ENCODE peak calls at places on chromosomes 1 and 21, in eight cellular contexts. K is spleen, N is HCT116, A is esophagus muscularis mucosa, V is NB4, Z is body of pancreas, F is suprapubic skin, Y is tibial nerve. L is an unnamed sample.

GRCh38 chr1:7454052-7454815 is 316.9 kb upstream of the VAMP3 start:
- DNase-seq in K (no peak), N (no peak), Z (no peak), F (no peak), V (peak), A (no peak), Y (no peak), L (no peak)

GRCh38 chr1:207025144-207025880 is 7.2 kb downstream of the C1orf116 start:
- DNase-seq in A (peak), Y (no peak), N (no peak), Z (peak), K (no peak), F (no peak), V (peak), L (no peak)

GRCh38 chr1:1232224-1232800 is at the start of gene B3GALT6:
- DNase-seq in V (no peak), A (no peak), Z (no peak), N (no peak), F (no peak), K (no peak), Y (no peak), L (no peak)

GRCh38 chr1:88593358-88593757 is 90.7 kb upstream of the PKN2 start:
- DNase-seq in K (no peak), F (no peak), Y (no peak), Z (no peak), N (no peak), A (no peak), V (no peak), L (no peak)

GRCh38 chr1:246373828-246374569 is 133.1 kb downstream of the SMYD3 start:
- DNase-seq in A (no peak), F (no peak), V (no peak), Z (no peak), Y (no peak), N (no peak), K (no peak), L (no peak)

GRCh38 chr1:13536612-13537011 is 22.8 kb upstream of the LRRC38 start:
- DNase-seq in Y (no peak), N (no peak), F (no peak), V (no peak), A (no peak), K (no peak), Z (no peak), L (no peak)

GRCh38 chr1:157411769-157412168 is 140.5 kb downstream of the FCRL5 start:
- DNase-seq in N (no peak), A (no peak), Z (no peak), F (no peak), Y (no peak), K (no peak), V (no peak), L (no peak)

GRCh38 chr1:18602533-18603211 is 28.0 kb upstream of the PAX7 start:
- DNase-seq in A (no peak), F (no peak), K (no peak), V (no peak), Z (no peak), Y (no peak), N (no peak), L (no peak)

GRCh38 chr1:23904748-23905357 is 8.3 kb downstream of the CNR2 start:
- DNase-seq in A (no peak), N (no peak), F (no peak), Y (no peak), Z (no peak), K (no peak), V (peak), L (no peak)

GRCh38 chr1:246004281-246004680 is 502.8 kb downstream of the SMYD3 start:
- DNase-seq in K (no peak), Z (no peak), A (no peak), Y (no peak), F (no peak), V (no peak), N (no peak), L (no peak)

GRCh38 chr1:55374801-55375616 is 159.8 kb upstream of the USP24 start:
- DNase-seq in Y (peak), V (no peak), F (no peak), K (no peak), A (peak), N (no peak), Z (no peak), L (no peak)

GRCh38 chr1:184222561-184223157 is 164.2 kb upstream of the C1orf21 start:
- DNase-seq in K (no peak), V (peak), Z (peak), A (no peak), N (peak), Y (no peak), F (no peak), L (peak)

GRCh38 chr1:111570781-111571181 is 48.8 kb upstream of the RAP1A start:
- DNase-seq in V (peak), K (no peak), N (peak), Y (no peak), A (peak), F (no peak), Z (peak), L (no peak)

GRCh38 chr1:161932668-161933067 is 91.0 kb downstream of the OLFML2B start:
- DNase-seq in F (no peak), Y (no peak), V (no peak), K (no peak), A (no peak), N (no peak), Z (peak), L (no peak)

GRCh38 chr1:43421976-43422750 is 31.6 kb downstream of the HYI start:
- DNase-seq in K (no peak), A (no peak), N (no peak), V (no peak), F (no peak), Z (no peak), Y (no peak), L (no peak)

GRCh38 chr1:182786223-182787001 is 3.2 kb upstream of the NPL start:
- DNase-seq in N (peak), V (peak), K (no peak), F (no peak), Z (peak), A (no peak), Y (no peak), L (no peak)

GRCh38 chr1:204576422-204576821 is 60.2 kb downstream of the MDM4 start:
- DNase-seq in V (no peak), N (no peak), Z (no peak), A (no peak), Y (no peak), F (no peak), K (no peak), L (no peak)

GRCh38 chr1:10796029-10796944 is at the start of gene CASZ1:
- DNase-seq in N (peak), Y (peak), Z (peak), A (no peak), V (peak), K (no peak), F (no peak), L (no peak)

GRCh38 chr1:65882091-65882490 is 89.4 kb downstream of the PDE4B start:
- DNase-seq in K (no peak), F (no peak), Y (no peak), Z (no peak), N (no peak), A (no peak), V (no peak), L (no peak)

GRCh38 chr1:203048086-203048485 is 21.8 kb downstream of the PPFIA4 start:
- DNase-seq in K (no peak), Y (no peak), V (no peak), N (no peak), F (no peak), Z (no peak), A (no peak), L (no peak)

GRCh38 chr21:36989699-36990507 is 16.6 kb upstream of the RIPPLY3 start:
- DNase-seq in Y (peak), A (peak), N (peak), V (peak), F (peak), Z (peak), K (peak), L (no peak)

GRCh38 chr1:26278835-26279597 is 870 bp upstream of the SH3BGRL3 start:
- DNase-seq in K (no peak), V (peak), F (peak), N (no peak), Z (peak), Y (no peak), A (no peak), L (peak)

GRCh38 chr1:18673976-18674375 is 43.3 kb downstream of the PAX7 start:
- DNase-seq in Z (no peak), K (no peak), A (no peak), V (peak), F (no peak), N (no peak), Y (no peak), L (no peak)

GRCh38 chr1:234551032-234551378 is 59.0 kb downstream of the IRF2BP2 start:
- DNase-seq in A (no peak), N (no peak), Y (no peak), K (no peak), Z (no peak), V (no peak), F (no peak), L (peak)

GRCh38 chr1:155126494-155127104 is 1.1 kb upstream of the EFNA1 start:
- DNase-seq in Z (peak), A (no peak), K (no peak), F (peak), V (no peak), Y (no peak), N (no peak), L (no peak)

GRCh38 chr1:212699104-212699838 is 369 bp downstream of the BATF3 start:
- DNase-seq in N (peak), F (no peak), Z (peak), Y (no peak), K (peak), V (peak), A (no peak), L (no peak)

GRCh38 chr1:219144659-219145313 is 28.9 kb upstream of the LYPLAL1 start:
- DNase-seq in Y (no peak), V (peak), F (no peak), N (no peak), K (no peak), Z (no peak), A (no peak), L (no peak)

GRCh38 chr1:219416598-219417238 is 196.2 kb downstream of the ZC3H11B start:
- DNase-seq in N (peak), K (no peak), F (no peak), Y (peak), Z (peak), A (no peak), V (peak), L (no peak)

GRCh38 chr1:119713538-119714456 is 2.1 kb downstream of the PHGDH start:
- DNase-seq in Z (no peak), V (peak), N (no peak), F (no peak), Y (no peak), A (peak), K (no peak), L (peak)

GRCh38 chr1:7975212-7975865 is 13.8 kb downstream of the PARK7 start:
- DNase-seq in A (no peak), N (peak), Z (peak), V (peak), F (peak), Y (peak), K (no peak), L (no peak)

GRCh38 chr1:36576118-36576517 is 93.4 kb upstream of the CSF3R start:
- DNase-seq in Z (peak), K (peak), Y (no peak), V (peak), F (no peak), A (no peak), N (peak), L (no peak)

GRCh38 chr1:162847839-162848453 is 13.0 kb downstream of the CCDC190 start:
- DNase-seq in A (no peak), K (peak), F (peak), V (peak), N (peak), Z (peak), Y (peak), L (no peak)

GRCh38 chr1:200867018-200867811 is 5.6 kb upstream of the GPR25 start:
- DNase-seq in V (no peak), Y (no peak), Z (no peak), N (no peak), F (no peak), A (no peak), K (no peak), L (no peak)

GRCh38 chr1:185459141-185459540 is 142.1 kb upstream of the IVNS1ABP start:
- DNase-seq in Y (no peak), K (no peak), V (no peak), Z (no peak), F (no peak), A (no peak), N (no peak), L (no peak)

GRCh38 chr1:88488277-88488676 is 195.8 kb upstream of the PKN2 start:
- DNase-seq in F (no peak), Y (no peak), A (no peak), N (no peak), V (no peak), Z (no peak), K (no peak), L (no peak)

GRCh38 chr1:9238134-9238533 is 3.6 kb downstream of the H6PD start:
- DNase-seq in K (no peak), N (no peak), Y (no peak), V (peak), A (no peak), Z (peak), F (no peak), L (no peak)

GRCh38 chr1:9239622-9240401 is 5.2 kb downstream of the H6PD start:
- DNase-seq in F (no peak), A (peak), Y (no peak), K (peak), V (peak), N (no peak), Z (peak), L (peak)

GRCh38 chr1:9240914-9241820 is 6.6 kb downstream of the H6PD start:
- DNase-seq in F (no peak), Y (no peak), V (no peak), N (no peak), K (no peak), Z (no peak), A (no peak), L (no peak)

GRCh38 chr1:9235560-9235959 is 986 bp downstream of the H6PD start:
- DNase-seq in Z (no peak), K (no peak), V (no peak), Y (no peak), N (no peak), A (no peak), F (no peak), L (no peak)

DNA sequence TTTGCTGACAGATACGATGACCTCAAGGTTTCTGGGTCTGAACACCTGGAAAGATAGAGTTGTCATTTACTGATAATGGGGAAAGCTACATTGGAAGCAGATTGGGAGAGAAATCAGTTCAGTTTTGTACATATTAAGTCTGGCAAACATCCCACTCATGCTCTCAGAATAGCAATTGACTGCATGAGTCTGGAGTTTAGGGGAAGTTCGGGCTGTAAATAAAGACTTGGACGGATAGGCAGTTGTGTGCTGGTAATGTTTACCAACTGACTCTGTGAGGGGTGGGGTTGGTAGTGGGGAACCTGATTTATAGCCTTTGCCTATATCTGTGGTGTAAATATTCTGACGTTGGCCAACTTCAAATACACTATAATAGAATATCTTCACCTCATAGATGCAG is 4.0 kb downstream of the H6PD start:
- DNase-seq in Z (peak), Y (no peak), A (no peak), F (no peak), K (no peak), N (no peak), V (peak), L (no peak)
- TF ChIP-seq POLR2A in Z (no peak), Y (no peak), A (no peak), F (no peak), K (no peak), N (no peak), V (no peak), L (no peak)

GRCh38 chr1:228037401-228038386 is 30.9 kb downstream of the WNT3A start:
- DNase-seq in Y (no peak), A (no peak), N (no peak), V (no peak), Z (peak), F (peak), K (peak), L (no peak)

GRCh38 chr1:228035844-228036243 is 29.0 kb downstream of the WNT3A start:
- DNase-seq in K (peak), Y (no peak), Z (no peak), A (no peak), V (peak), N (no peak), F (peak), L (no peak)

GRCh38 chr1:228036701-228037231 is 30.0 kb downstream of the WNT3A start:
- DNase-seq in N (no peak), V (no peak), Z (no peak), K (peak), F (peak), Y (no peak), A (no peak), L (no peak)

GRCh38 chr1:228033376-228033775 is 26.6 kb downstream of the WNT3A start:
- DNase-seq in Z (no peak), N (no peak), A (no peak), V (no peak), F (no peak), K (no peak), Y (no peak), L (no peak)

DNA sequence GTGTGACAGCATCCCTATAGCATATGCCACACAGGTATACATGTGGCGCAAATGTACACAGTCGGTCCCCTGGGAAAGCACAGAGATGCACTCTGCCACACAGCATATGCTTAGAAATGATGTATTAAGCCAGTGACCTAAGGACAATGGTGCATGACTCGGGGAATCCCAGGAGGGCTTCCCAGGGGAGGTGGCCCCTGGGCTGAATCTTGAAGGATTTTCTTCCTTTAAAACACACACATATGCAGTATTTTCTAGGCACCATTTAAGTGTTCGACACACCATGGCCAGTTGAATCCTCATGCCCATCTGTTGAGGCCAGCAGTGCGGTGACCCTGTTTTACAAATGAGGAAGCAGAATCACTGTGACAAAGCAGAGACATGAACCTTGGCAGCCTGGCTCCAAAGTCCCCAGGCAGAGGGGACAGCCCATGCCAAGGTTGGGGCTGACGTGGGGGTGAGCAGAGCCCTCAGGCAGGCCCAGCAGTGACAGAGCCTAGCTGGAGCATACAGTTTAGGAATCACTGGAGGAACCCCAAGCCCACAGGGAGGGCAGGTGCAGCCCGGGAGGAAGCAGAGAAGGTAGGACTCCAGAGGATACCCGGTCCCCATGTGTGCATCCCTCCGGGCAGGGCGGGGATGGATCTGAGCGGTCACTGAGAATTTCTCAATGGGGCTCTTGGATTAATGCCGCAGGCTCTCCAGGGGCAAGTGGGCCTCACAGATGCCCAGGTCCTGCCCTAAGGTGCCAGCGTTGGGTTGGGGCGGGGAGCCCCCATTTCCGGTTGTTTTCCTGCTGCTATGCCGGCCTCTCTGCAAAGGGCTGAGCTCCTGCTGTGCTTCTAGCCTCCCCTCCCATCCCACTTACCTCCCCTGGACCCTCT is 28.4 kb downstream of the WNT3A start:
- DNase-seq in F (peak), Y (no peak), N (no peak), Z (no peak), A (no peak), K (peak), V (no peak), L (no peak)
- TF ChIP-seq CTCF in F (no peak), Y (no peak), N (no peak), Z (no peak), A (no peak), K (no peak), V (no peak), L (no peak)

GRCh38 chr1:32741417-32742131 is 39.0 kb upstream of the SYNC start:
- DNase-seq in Y (no peak), N (no peak), F (no peak), Z (no peak), A (no peak), V (no peak), K (no peak), L (no peak)
- H3K4me3 ChIP-seq in Y (peak), N (peak), F (peak), Z (peak), A (peak), V (no peak), K (peak), L (peak)

GRCh38 chr21:35026617-35027557 is 22.2 kb downstream of the RUNX1 start:
- DNase-seq in A (no peak), Y (no peak), Z (peak), N (no peak), V (peak), K (peak), F (peak), L (no peak)
- TF ChIP-seq POLR2A in A (no peak), Y (no peak), Z (no peak), N (no peak), V (peak), K (no peak), F (no peak), L (no peak)